ENCODE peak calls at places on chromosomes 11 and 22, in five cellular contexts. One of them, this sample, is unnamed.

GRCh38 chr11:117831661-117832415 is 7.3 kb upstream of the FXYD2 start:
- DNase-seq in A673: no peak
- DNase-seq in CD8-positive, alpha-beta T cell: no peak
- DNase-seq in left lung: no peak
- DNase-seq in fibroblast of lung: no peak
- DNase-seq in this sample: peak; percentile 13

GRCh38 chr11:130522284-130522961 is 74.0 kb downstream of the ADAMTS15 start:
- DNase-seq in CD8-positive, alpha-beta T cell: no peak
- DNase-seq in fibroblast of lung: peak; percentile 95
- DNase-seq in A673: peak; percentile 52
- DNase-seq in left lung: peak; percentile 85
- DNase-seq in this sample: peak; percentile 68

GRCh38 chr11:66859686-66860448 is 3.0 kb downstream of the LRFN4 start:
- DNase-seq in CD8-positive, alpha-beta T cell: no peak
- DNase-seq in A673: no peak
- DNase-seq in left lung: no peak
- DNase-seq in fibroblast of lung: no peak
- DNase-seq in this sample: no peak

GRCh38 chr11:63609536-63609935 is 4.7 kb downstream of the PLAAT3 start:
- DNase-seq in CD8-positive, alpha-beta T cell: no peak
- DNase-seq in left lung: no peak
- DNase-seq in fibroblast of lung: no peak
- DNase-seq in A673: no peak
- DNase-seq in this sample: no peak

GRCh38 chr22:27032121-27032761 is 374.9 kb downstream of the MIAT start:
- DNase-seq in A673: no peak
- DNase-seq in CD8-positive, alpha-beta T cell: no peak
- DNase-seq in left lung: no peak
- DNase-seq in fibroblast of lung: peak; percentile 6
- DNase-seq in this sample: peak; percentile 64

GRCh38 chr22:50314455-50315288 is 7.2 kb upstream of the PLXNB2 start:
- DNase-seq in A673: no peak
- DNase-seq in fibroblast of lung: no peak
- DNase-seq in CD8-positive, alpha-beta T cell: peak; percentile 41
- DNase-seq in left lung: peak; percentile 84
- DNase-seq in this sample: no peak

GRCh38 chr22:43941449-43941848 is 13.8 kb upstream of the SAMM50 start:
- DNase-seq in A673: no peak
- DNase-seq in CD8-positive, alpha-beta T cell: no peak
- DNase-seq in fibroblast of lung: no peak
- DNase-seq in left lung: no peak
- DNase-seq in this sample: no peak

GRCh38 chr11:705646-706438 is at the start of gene EPS8L2:
- DNase-seq in fibroblast of lung: no peak
- DNase-seq in left lung: peak; percentile 78
- DNase-seq in CD8-positive, alpha-beta T cell: no peak
- DNase-seq in A673: no peak
- DNase-seq in this sample: peak; percentile 89

GRCh38 chr11:68678031-68678441 is 6.3 kb upstream of the GAL start:
- DNase-seq in CD8-positive, alpha-beta T cell: no peak
- DNase-seq in A673: no peak
- DNase-seq in left lung: peak; percentile 16
- DNase-seq in fibroblast of lung: no peak
- DNase-seq in this sample: no peak

GRCh38 chr11:626475-627272 is at the start of gene SCT:
- DNase-seq in left lung: no peak
- DNase-seq in CD8-positive, alpha-beta T cell: no peak
- DNase-seq in fibroblast of lung: no peak
- DNase-seq in A673: no peak
- DNase-seq in this sample: peak; percentile 33

GRCh38 chr11:65552413-65552951 is 5.7 kb downstream of the LTBP3 start:
- DNase-seq in fibroblast of lung: no peak
- DNase-seq in CD8-positive, alpha-beta T cell: no peak
- DNase-seq in A673: no peak
- DNase-seq in left lung: no peak
- DNase-seq in this sample: no peak
- H3K27me3 ChIP-seq in fibroblast of lung: no peaks in the 10 kb centered on the region
- H3K27me3 ChIP-seq in CD8-positive, alpha-beta T cell: no peaks in the 10 kb centered on the region
- H3K27me3 ChIP-seq in A673: no peaks in the 10 kb centered on the region
- H3K27me3 ChIP-seq in left lung: peaks cover 4% of the 10 kb centered on the region
- H3K27me3 ChIP-seq in this sample: no peaks in the 10 kb centered on the region

GRCh38 chr22:38570841-38571364 is 920 bp upstream of the DMC1 start:
- DNase-seq in CD8-positive, alpha-beta T cell: no peak
- DNase-seq in fibroblast of lung: peak; percentile 38
- DNase-seq in A673: peak; percentile 50
- DNase-seq in left lung: peak; percentile 36
- DNase-seq in this sample: peak; percentile 41
- H3K27ac ChIP-seq in CD8-positive, alpha-beta T cell: peak overlapping the region; percentile 42
- H3K27ac ChIP-seq in fibroblast of lung: peak overlapping the region; percentile 68
- H3K27ac ChIP-seq in A673: peak overlapping the region; percentile 66
- H3K27ac ChIP-seq in left lung: peak overlapping the region; percentile 48
- H3K27ac ChIP-seq in this sample: no peak overlapping the region

GRCh38 chr11:65557280-65558001 is 718 bp downstream of the LTBP3 start:
- DNase-seq in fibroblast of lung: no peak
- DNase-seq in A673: peak; percentile 34
- DNase-seq in left lung: no peak
- DNase-seq in CD8-positive, alpha-beta T cell: no peak
- DNase-seq in this sample: peak; percentile 32

GRCh38 chr11:65559535-65559934 is 1.4 kb upstream of the LTBP3 start:
- DNase-seq in left lung: no peak
- DNase-seq in fibroblast of lung: no peak
- DNase-seq in CD8-positive, alpha-beta T cell: no peak
- DNase-seq in A673: no peak
- DNase-seq in this sample: no peak

GRCh38 chr11:65559951-65560537 is 1.9 kb upstream of the LTBP3 start:
- DNase-seq in A673: peak; percentile 73
- DNase-seq in fibroblast of lung: peak; percentile 62
- DNase-seq in left lung: no peak
- DNase-seq in CD8-positive, alpha-beta T cell: no peak
- DNase-seq in this sample: no peak

GRCh38 chr11:65558002-65558784 is at the start of gene LTBP3:
- DNase-seq in CD8-positive, alpha-beta T cell: no peak
- DNase-seq in A673: peak; percentile 87
- DNase-seq in fibroblast of lung: peak; percentile 82
- DNase-seq in left lung: peak; percentile 80
- DNase-seq in this sample: peak; percentile 84

GRCh38 chr11:65558785-65559509 is 788 bp upstream of the LTBP3 start:
- DNase-seq in A673: peak; percentile 88
- DNase-seq in fibroblast of lung: peak; percentile 73
- DNase-seq in CD8-positive, alpha-beta T cell: no peak
- DNase-seq in left lung: no peak
- DNase-seq in this sample: peak; percentile 87
- H3K4me1 ChIP-seq in A673: peaks cover 41% of the 10 kb centered on the region
- H3K4me1 ChIP-seq in fibroblast of lung: peaks cover 45% of the 10 kb centered on the region
- H3K4me1 ChIP-seq in CD8-positive, alpha-beta T cell: peaks cover 61% of the 10 kb centered on the region
- H3K4me1 ChIP-seq in left lung: peaks cover 31% of the 10 kb centered on the region
- H3K4me1 ChIP-seq in this sample: peaks cover 12% of the 10 kb centered on the region

GRCh38 chr11:119830400-119830799 is 101.4 kb upstream of the NECTIN1 start:
- DNase-seq in fibroblast of lung: no peak
- DNase-seq in A673: no peak
- DNase-seq in CD8-positive, alpha-beta T cell: no peak
- DNase-seq in left lung: no peak
- DNase-seq in this sample: no peak
- H3K27me3 ChIP-seq in fibroblast of lung: no peaks in the 10 kb centered on the region
- H3K27me3 ChIP-seq in A673: peaks cover 13% of the 10 kb centered on the region
- H3K27me3 ChIP-seq in CD8-positive, alpha-beta T cell: no peaks in the 10 kb centered on the region
- H3K27me3 ChIP-seq in left lung: peaks cover 41% of the 10 kb centered on the region
- H3K27me3 ChIP-seq in this sample: no peaks in the 10 kb centered on the region